ENCODE peak calls at places on chromosomes 1 and 21, in four cellular contexts. K is foreskin fibroblast, H is Panc1, Y is K562. J is an unnamed sample.

GRCh38 chr1:84299536-84300260 is 1.8 kb upstream of the SAMD13 start:
- DNase-seq in K (peak), H (no peak), Y (no peak), J (no peak)

GRCh38 chr1:3471356-3472087 is 17.1 kb downstream of the ARHGEF16 start:
- DNase-seq in K (peak), H (no peak), Y (peak), J (no peak)

GRCh38 chr21:42980312-42980958 is 6.1 kb downstream of the PKNOX1 start:
- DNase-seq in K (no peak), H (no peak), Y (no peak), J (no peak)

GRCh38 chr1:2104621-2105427 is 54.6 kb downstream of the PRKCZ start:
- DNase-seq in K (no peak), H (no peak), Y (peak), J (no peak)

GRCh38 chr1:111846842-111847241 is 91.1 kb downstream of the DDX20 start:
- DNase-seq in K (no peak), H (no peak), Y (no peak), J (no peak)

GRCh38 chr1:99648107-99648506 is 2.2 kb downstream of the PALMD start:
- DNase-seq in K (no peak), H (no peak), Y (peak), J (no peak)

GRCh38 chr1:201759194-201759814 is 69.7 kb upstream of the IPO9 start:
- DNase-seq in K (peak), H (no peak), Y (no peak), J (no peak)

GRCh38 chr1:200260587-200261335 is 149.1 kb downstream of the ZNF281 start:
- DNase-seq in K (peak), H (no peak), Y (no peak), J (no peak)

GRCh38 chr1:229859026-229859425 is 208.0 kb upstream of the GALNT2 start:
- DNase-seq in K (no peak), H (no peak), Y (no peak), J (no peak)

GRCh38 chr1:17587693-17588047 is 48.2 kb downstream of the ARHGEF10L start:
- DNase-seq in K (peak), H (no peak), Y (no peak), J (peak)

GRCh38 chr1:211200311-211200710 is 58.9 kb upstream of the RCOR3 start:
- DNase-seq in K (no peak), H (no peak), Y (no peak), J (no peak)

GRCh38 chr1:229191066-229191674 is 79.7 kb upstream of the RAB4A start:
- DNase-seq in K (peak), H (no peak), Y (no peak), J (no peak)

GRCh38 chr1:16605213-16605525 is 8.2 kb downstream of the NBPF1 start:
- DNase-seq in K (no peak), H (no peak), Y (no peak), J (no peak)

GRCh38 chr21:23837564-23837963 is 1769.7 kb downstream of the MRPL39 start:
- DNase-seq in K (no peak), H (no peak), Y (no peak), J (no peak)

GRCh38 chr1:25549273-25550154 is 6.1 kb downstream of the LDLRAP1 start:
- DNase-seq in K (no peak), H (no peak), Y (peak), J (no peak)

GRCh38 chr1:180167721-180168467 is 13.2 kb downstream of the QSOX1 start:
- DNase-seq in K (peak), H (no peak), Y (peak), J (no peak)

GRCh38 chr1:44036409-44037111 is 5.3 kb upstream of the SLC6A9 start:
- DNase-seq in K (peak), H (no peak), Y (peak), J (no peak)

GRCh38 chr1:41739061-41739955 is 179.4 kb downstream of the HIVEP3 start:
- DNase-seq in K (peak), H (no peak), Y (no peak), J (peak)

GRCh38 chr1:112522621-112523020 is 13.9 kb downstream of the WNT2B start:
- DNase-seq in K (peak), H (no peak), Y (no peak), J (peak)

GRCh38 chr1:42913426-42914091 is 45.1 kb downstream of the SLC2A1 start:
- DNase-seq in K (peak), H (peak), Y (peak), J (peak)

GRCh38 chr1:188904201-188904600 is 1573.5 kb downstream of the BRINP3 start:
- DNase-seq in K (no peak), H (no peak), Y (no peak), J (no peak)

GRCh38 chr21:30255679-30256078 is 27.1 kb downstream of the KRTAP24-1 start:
- DNase-seq in K (no peak), H (no peak), Y (no peak), J (no peak)

GRCh38 chr1:96886474-96886873 is 164.9 kb downstream of the PTBP2 start:
- DNase-seq in K (no peak), H (no peak), Y (no peak), J (no peak)

GRCh38 chr1:157626099-157626498 is 28.2 kb upstream of the FCRL4 start:
- DNase-seq in K (no peak), H (no peak), Y (peak), J (no peak)

GRCh38 chr21:24290151-24290833 is 1317.0 kb downstream of the MRPL39 start:
- DNase-seq in K (no peak), H (no peak), Y (no peak), J (no peak)

GRCh38 chr21:29152936-29153335 is 22.5 kb downstream of the MAP3K7CL start:
- DNase-seq in K (no peak), H (no peak), Y (no peak), J (no peak)

GRCh38 chr21:29157084-29157483 is 26.6 kb downstream of the MAP3K7CL start:
- DNase-seq in K (no peak), H (no peak), Y (no peak), J (no peak)

GRCh38 chr21:29154270-29154669 is 23.8 kb downstream of the MAP3K7CL start:
- DNase-seq in K (no peak), H (no peak), Y (no peak), J (no peak)

GRCh38 chr21:29155933-29156260 is 25.5 kb downstream of the MAP3K7CL start:
- DNase-seq in K (no peak), H (no peak), Y (no peak), J (no peak)

GRCh38 chr21:29155118-29155932 is 24.9 kb downstream of the MAP3K7CL start:
- DNase-seq in K (peak), H (no peak), Y (no peak), J (peak)
- H3K4me3 ChIP-seq in K (peak), H (peak), Y (no peak), J (peak)

GRCh38 chr1:243346481-243346880 is 90.6 kb downstream of the SDCCAG8 start:
- DNase-seq in K (no peak), H (no peak), Y (no peak), J (no peak)
- TF ChIP-seq CTCF in K (no peak), H (no peak), Y (no peak), J (no peak)

GRCh38 chr1:46171872-46172271 is 3.0 kb upstream of the TSPAN1 start:
- DNase-seq in K (no peak), H (no peak), Y (no peak), J (no peak)

GRCh38 chr1:46169811-46170454 is 5.0 kb upstream of the TSPAN1 start:
- DNase-seq in K (no peak), H (no peak), Y (no peak), J (no peak)

GRCh38 chr1:46172321-46172720 is 2.6 kb upstream of the TSPAN1 start:
- DNase-seq in K (no peak), H (no peak), Y (no peak), J (no peak)

GRCh38 chr1:46173361-46173856 is 1.5 kb upstream of the TSPAN1 start:
- DNase-seq in K (peak), H (no peak), Y (peak), J (no peak)

DNA sequence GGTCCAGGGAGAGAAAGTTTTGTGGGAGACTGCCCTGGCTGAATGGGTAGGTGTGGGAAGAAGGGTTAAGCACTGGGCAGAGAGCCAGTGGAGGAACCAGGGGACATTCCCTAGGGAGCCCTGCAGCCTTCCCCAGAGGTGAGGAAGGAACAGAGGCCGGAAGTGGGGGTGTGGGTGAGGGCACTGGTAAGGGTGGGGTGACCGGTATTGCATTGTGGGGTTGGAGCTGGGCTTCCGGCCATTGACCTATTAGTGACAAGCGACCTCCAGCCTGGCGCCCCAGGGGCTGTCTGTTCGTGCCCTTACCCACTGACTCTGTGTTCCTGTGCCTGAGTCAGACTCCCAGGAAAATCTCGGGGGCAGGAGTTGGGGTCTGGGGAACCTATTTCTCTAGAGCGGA is 3.5 kb upstream of the TSPAN1 start:
- DNase-seq in K (no peak), H (no peak), Y (no peak), J (no peak)
- H3K4me3 ChIP-seq in K (no peak), H (no peak), Y (no peak), J (no peak)

DNA sequence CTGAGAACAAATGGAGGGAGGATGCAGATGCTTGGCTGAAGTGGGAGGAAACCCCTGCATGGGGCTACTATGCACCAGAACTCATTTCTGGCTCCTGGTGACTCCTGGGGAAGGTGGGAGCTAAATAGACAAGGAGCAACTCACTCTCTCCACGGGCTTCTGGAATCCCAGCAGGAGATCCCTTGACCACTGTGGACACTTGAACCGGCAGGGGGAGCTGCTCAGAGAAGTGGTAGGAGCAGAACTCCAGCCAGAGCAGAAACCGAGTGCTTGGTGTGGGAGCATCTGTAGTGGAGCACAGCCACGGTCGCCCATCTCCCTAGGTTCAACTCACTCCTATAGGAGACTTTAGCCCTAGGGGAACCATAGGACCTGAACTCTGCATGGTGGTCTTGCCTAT is 205.6 kb upstream of the GJB5 start:
- DNase-seq in K (no peak), H (no peak), Y (no peak), J (no peak)
- TF ChIP-seq CTCF in K (no peak), H (peak), Y (peak), J (peak)

DNA sequence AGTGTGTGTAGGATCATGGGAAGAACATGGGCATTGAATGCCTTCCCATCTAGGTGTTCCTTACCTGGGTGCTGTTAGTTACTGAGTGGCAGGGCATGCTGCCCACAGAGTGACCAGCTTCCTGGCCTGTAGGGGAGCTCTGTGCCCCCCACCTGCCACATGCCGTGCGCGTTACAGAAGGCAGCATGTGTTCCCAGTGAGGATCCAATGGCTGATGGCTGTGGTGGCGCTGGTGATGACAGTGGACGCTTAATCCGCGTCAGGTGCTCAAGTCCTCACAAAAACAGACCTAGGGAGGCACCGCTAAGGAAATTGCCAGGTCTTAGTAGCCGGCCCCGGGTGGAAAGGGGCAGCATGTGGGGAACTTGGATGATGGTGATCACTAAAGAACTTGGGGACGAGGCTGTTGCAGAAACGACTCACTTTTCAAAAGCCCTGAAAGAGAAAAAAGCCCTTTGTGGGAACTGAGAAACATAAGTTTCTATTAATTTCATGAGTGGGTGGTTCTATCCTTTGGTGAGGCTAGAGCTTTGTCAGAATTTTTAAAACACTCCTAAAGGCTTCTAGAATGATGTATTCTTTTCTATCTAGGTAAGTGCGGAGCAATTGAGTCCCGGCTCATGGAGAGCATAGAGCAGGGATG is 93.2 kb downstream of the PRDM2 start:
- DNase-seq in K (no peak), H (no peak), Y (no peak), J (no peak)
- H3K4me3 ChIP-seq in K (no peak), H (no peak), Y (no peak), J (no peak)

DNA sequence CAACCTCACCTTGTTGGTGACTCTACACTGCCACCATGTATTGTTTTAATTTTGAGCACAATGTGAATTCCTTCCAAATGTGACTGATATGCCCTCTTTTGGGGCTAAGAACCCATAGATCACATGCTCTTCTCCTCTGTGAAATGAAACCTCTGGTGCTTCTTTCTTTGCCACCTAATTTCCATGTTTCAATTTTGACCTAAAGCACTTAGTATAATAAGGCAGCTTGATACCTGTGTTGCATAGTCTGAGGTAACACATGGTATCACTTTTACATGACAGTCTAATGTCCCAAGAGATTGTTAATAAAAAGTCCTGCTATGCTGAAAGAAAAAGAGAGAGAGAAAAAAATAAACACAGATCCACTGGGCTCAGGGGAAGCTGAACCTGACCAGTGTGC is 24.2 kb downstream of the CLEC20A start:
- DNase-seq in K (no peak), H (no peak), Y (no peak), J (no peak)
- TF ChIP-seq CTCF in K (no peak), H (no peak), Y (no peak), J (no peak)

DNA sequence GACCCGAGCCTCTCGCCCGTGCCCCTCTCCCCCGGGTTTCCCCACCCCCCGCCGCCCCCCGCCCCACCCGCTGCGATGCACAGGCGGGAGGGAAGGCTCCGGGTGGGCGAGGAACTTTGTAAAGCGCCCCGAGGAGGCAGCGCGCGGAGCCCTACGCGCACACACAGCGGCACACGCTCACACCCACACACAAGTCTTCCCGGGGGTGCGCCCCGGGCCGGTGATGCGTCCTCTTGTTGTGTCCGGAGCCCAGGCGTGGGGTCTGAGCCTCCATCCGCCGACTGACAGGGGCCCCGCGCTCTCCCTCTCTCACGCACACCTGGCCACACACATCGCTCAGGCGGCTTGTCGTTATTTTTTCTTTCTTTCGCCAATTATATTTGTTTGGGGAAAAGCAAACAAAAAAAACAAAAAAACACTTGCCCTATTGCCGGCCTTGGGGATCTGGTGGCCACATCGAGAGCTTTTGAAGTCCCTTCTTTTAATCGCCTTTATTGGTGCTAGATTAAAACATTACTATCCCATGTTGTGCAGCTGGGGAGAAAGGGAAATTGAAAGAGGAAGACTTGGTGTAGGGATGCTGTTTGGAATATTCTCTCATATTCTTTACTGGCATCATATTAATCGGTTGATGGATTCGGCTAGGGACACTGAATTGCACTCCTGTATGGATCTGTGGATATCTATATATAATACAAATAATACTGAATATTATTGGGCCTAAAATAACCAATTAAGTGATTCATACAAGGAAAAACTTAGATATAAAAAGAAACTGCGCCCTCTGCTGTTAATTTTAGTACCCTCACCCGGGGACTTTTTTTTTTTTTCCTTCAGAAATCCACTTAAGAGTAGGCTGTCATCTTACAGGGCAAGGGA is 891 bp downstream of the NTNG1 start:
- DNase-seq in K (peak), H (no peak), Y (peak), J (no peak)
- H3K4me3 ChIP-seq in K (peak), H (peak), Y (no peak), J (peak)

GRCh38 chr1:91506071-91506470 is 5.4 kb downstream of the CDC7 start:
- DNase-seq in K (no peak), H (no peak), Y (no peak), J (no peak)

GRCh38 chr1:91505086-91505485 is 4.4 kb downstream of the CDC7 start:
- DNase-seq in K (no peak), H (no peak), Y (no peak), J (no peak)

GRCh38 chr1:91503975-91504530 is 3.4 kb downstream of the CDC7 start:
- DNase-seq in K (no peak), H (no peak), Y (no peak), J (no peak)

GRCh38 chr1:91510754-91511153 is 10.1 kb downstream of the CDC7 start:
- DNase-seq in K (no peak), H (no peak), Y (no peak), J (no peak)

DNA sequence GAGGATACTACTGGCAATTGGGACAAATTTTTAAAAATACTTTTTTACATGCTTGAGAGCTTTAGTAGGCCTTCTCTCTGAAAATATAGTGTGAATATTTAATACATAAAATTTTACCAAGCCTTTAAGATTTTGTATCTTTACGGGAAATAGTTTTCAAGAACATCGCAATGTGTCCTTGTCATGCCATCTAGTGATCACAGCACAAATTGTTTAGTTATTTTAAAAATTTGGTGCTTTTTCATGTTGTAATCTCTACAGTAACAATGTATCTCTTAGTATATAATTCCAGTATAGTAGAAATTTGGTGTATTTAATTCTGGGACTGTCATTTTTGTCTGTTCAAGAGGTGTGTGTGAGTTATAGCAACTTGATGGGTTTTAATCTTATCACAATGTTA is 6.7 kb downstream of the CDC7 start:
- DNase-seq in K (no peak), H (no peak), Y (no peak), J (no peak)
- TF ChIP-seq CTCF in K (no peak), H (no peak), Y (no peak), J (no peak)

GRCh38 chr1:183913556-183913955 is 108.6 kb downstream of the RGL1 start:
- DNase-seq in K (peak), H (no peak), Y (no peak), J (no peak)

GRCh38 chr1:183918589-183918988 is 113.7 kb downstream of the RGL1 start:
- DNase-seq in K (no peak), H (no peak), Y (no peak), J (no peak)

GRCh38 chr1:183914283-183914682 is 109.4 kb downstream of the RGL1 start:
- DNase-seq in K (peak), H (no peak), Y (no peak), J (no peak)

GRCh38 chr1:183914891-183915290 is 110.0 kb downstream of the RGL1 start:
- DNase-seq in K (no peak), H (no peak), Y (no peak), J (no peak)

DNA sequence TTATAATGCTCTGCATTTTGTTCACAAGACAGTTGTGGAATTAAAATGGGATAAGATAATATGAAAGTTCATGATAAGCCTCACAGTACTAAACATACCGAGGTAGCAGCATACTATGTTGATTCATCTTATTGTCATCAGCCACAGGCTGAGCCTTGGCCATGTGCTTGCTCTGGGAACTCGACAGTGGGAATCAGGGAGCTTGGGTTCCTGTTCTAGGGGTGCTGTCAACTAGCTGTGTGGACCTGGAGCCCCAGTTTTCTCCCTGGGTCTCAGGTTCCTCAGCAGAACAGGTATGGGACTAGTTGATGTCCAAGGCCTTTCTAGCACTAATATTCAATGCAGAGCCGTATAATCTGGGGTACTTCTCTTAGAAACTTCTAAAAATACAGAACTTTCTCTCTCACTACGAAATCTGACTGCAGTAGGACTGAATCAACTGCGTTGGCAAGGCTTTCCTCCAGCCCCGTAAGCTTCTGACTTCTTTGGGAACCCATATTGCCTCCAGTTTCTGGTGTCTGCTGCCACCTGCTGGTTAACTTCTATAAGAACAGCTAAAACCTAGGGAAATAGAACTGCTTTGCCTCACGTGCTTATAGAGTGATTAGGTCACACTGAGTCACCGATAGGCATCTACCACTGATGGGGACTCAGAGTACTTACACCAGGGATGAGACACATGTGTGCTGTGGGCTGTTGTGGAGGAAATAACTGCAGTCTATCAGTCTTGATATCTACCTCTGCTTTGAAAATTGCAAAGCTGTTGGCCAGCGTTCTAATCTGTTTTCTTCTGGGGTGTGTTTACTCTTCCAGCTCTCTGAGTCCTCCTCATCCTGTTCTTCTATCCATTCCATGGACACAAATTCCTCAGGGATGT is 111.0 kb downstream of the RGL1 start:
- DNase-seq in K (peak), H (peak), Y (peak), J (peak)
- H3K4me3 ChIP-seq in K (peak), H (no peak), Y (no peak), J (peak)